ENCODE peak calls at places on chromosomes 7 and 10, in six cellular contexts. D is fibroblast of mammary gland, C is adrenal gland, A is IMR-90, I is psoas muscle, U is astrocyte. R is an unnamed sample.

GRCh38 chr7:64045301-64046040 is at the start of gene ZNF727:
- DNase-seq in D (peak; percentile 30), C (peak; percentile 88), A (no peak), I (peak; percentile 75), U (no peak), R (peak; percentile 45)

GRCh38 chr7:82375713-82376112 is 67.9 kb downstream of the CACNA2D1 start:
- DNase-seq in D (no peak), C (no peak), A (no peak), I (no peak), U (no peak), R (no peak)

GRCh38 chr10:49365675-49366415 is 30.0 kb downstream of the DRGX start:
- DNase-seq in D (no peak), C (peak; percentile 45), A (no peak), I (no peak), U (no peak), R (no peak)

GRCh38 chr7:105792488-105793370 is 83.7 kb downstream of the ATXN7L1 start:
- DNase-seq in D (no peak), C (peak; percentile 47), A (no peak), I (no peak), U (no peak), R (no peak)

GRCh38 chr10:120184547-120185337 is 272.3 kb upstream of the PLPP4 start:
- DNase-seq in D (no peak), C (no peak), A (no peak), I (no peak), U (no peak), R (no peak)

GRCh38 chr10:91635401-91636400 is 2.8 kb upstream of the PPP1R3C start:
- DNase-seq in D (peak; percentile 86), C (peak; percentile 85), A (peak; percentile 81), I (no peak), U (peak; percentile 76), R (no peak)

GRCh38 chr10:26503911-26504310 is 65.8 kb downstream of the APBB1IP start:
- DNase-seq in D (no peak), C (peak; percentile 60), A (no peak), I (no peak), U (no peak), R (no peak)

GRCh38 chr10:7945469-7946187 is 108.9 kb upstream of the GATA3 start:
- DNase-seq in D (peak; percentile 61), C (no peak), A (peak; percentile 73), I (no peak), U (no peak), R (no peak)

GRCh38 chr7:105387621-105388372 is 924 bp downstream of the SRPK2 start:
- DNase-seq in D (peak; percentile 42), C (peak; percentile 76), A (peak; percentile 28), I (peak; percentile 68), U (peak; percentile 35), R (peak; percentile 90)

GRCh38 chr7:74502216-74502891 is 48.6 kb downstream of the GTF2IRD1 start:
- DNase-seq in D (peak; percentile 11), C (peak; percentile 83), A (no peak), I (peak; percentile 80), U (peak; percentile 35), R (peak; percentile 75)

GRCh38 chr7:73810991-73811360 is 19.8 kb upstream of the CLDN4 start:
- DNase-seq in D (no peak), C (no peak), A (no peak), I (no peak), U (no peak), R (no peak)

GRCh38 chr10:72243822-72244437 is 27.9 kb upstream of the ASCC1 start:
- DNase-seq in D (peak; percentile 98), C (no peak), A (peak; percentile 90), I (peak; percentile 68), U (peak; percentile 70), R (peak; percentile 45)

GRCh38 chr10:31157125-31157983 is 125.7 kb upstream of the ZNF438 start:
- DNase-seq in D (peak; percentile 90), C (peak; percentile 71), A (peak; percentile 85), I (peak; percentile 56), U (peak; percentile 90), R (peak; percentile 48)

GRCh38 chr7:38129162-38129561 is 48.9 kb upstream of the STARD3NL start:
- DNase-seq in D (no peak), C (no peak), A (no peak), I (no peak), U (no peak), R (no peak)

GRCh38 chr7:121000091-121000983 is 11.8 kb downstream of the CPED1 start:
- DNase-seq in D (peak; percentile 78), C (no peak), A (peak; percentile 73), I (no peak), U (peak; percentile 45), R (no peak)

GRCh38 chr7:26409636-26410035 is 118.0 kb downstream of the SNX10 start:
- DNase-seq in D (no peak), C (no peak), A (no peak), I (no peak), U (no peak), R (no peak)

GRCh38 chr10:69182005-69182404 is 2.0 kb downstream of the SUPV3L1 start:
- DNase-seq in D (no peak), C (no peak), A (no peak), I (no peak), U (no peak), R (no peak)

GRCh38 chr7:110084177-110084807 is 1006.6 kb upstream of the LRRN3 start:
- DNase-seq in D (no peak), C (no peak), A (peak; percentile 28), I (no peak), U (no peak), R (no peak)

GRCh38 chr10:128036011-128036615 is 90.1 kb downstream of the MKI67 start:
- DNase-seq in D (no peak), C (no peak), A (no peak), I (no peak), U (no peak), R (no peak)

GRCh38 chr7:19378340-19378704 is 233.1 kb upstream of the FERD3L start:
- DNase-seq in D (no peak), C (no peak), A (no peak), I (no peak), U (no peak), R (no peak)

GRCh38 chr10:113854757-113855626 is 531 bp downstream of the NHLRC2 start:
- DNase-seq in D (peak; percentile 26), C (peak; percentile 83), A (peak; percentile 28), I (peak; percentile 70), U (peak; percentile 39), R (peak; percentile 58)

GRCh38 chr7:157612664-157613561 is 276.1 kb downstream of the DNAJB6 start:
- DNase-seq in D (peak; percentile 16), C (no peak), A (no peak), I (peak; percentile 58), U (no peak), R (peak; percentile 88)

GRCh38 chr10:52526251-52526823 is 212.3 kb downstream of the DKK1 start:
- DNase-seq in D (no peak), C (no peak), A (peak; percentile 72), I (no peak), U (peak; percentile 56), R (no peak)

GRCh38 chr10:29189272-29189671 is 99.6 kb upstream of the LYZL1 start:
- DNase-seq in D (peak; percentile 62), C (no peak), A (no peak), I (no peak), U (peak; percentile 62), R (no peak)

GRCh38 chr10:59748834-59749233 is 4.4 kb downstream of the MRLN start:
- DNase-seq in D (peak; percentile 10), C (peak; percentile 72), A (no peak), I (no peak), U (no peak), R (no peak)

GRCh38 chr7:55120074-55120473 is 101.3 kb downstream of the EGFR start:
- DNase-seq in D (no peak), C (no peak), A (no peak), I (no peak), U (no peak), R (no peak)
- TF ChIP-seq CTCF in D (no peak), C (no peak), A (no peak), I (no peak), U (no peak), R (no peak)

GRCh38 chr10:3451516-3452185 is 279.1 kb upstream of the PITRM1 start:
- DNase-seq in D (no peak), C (no peak), A (no peak), I (no peak), U (no peak), R (no peak)

GRCh38 chr10:3455385-3456334 is 283.1 kb upstream of the PITRM1 start:
- DNase-seq in D (no peak), C (no peak), A (peak; percentile 19), I (no peak), U (peak; percentile 30), R (no peak)

GRCh38 chr10:3452683-3453388 is 280.3 kb upstream of the PITRM1 start:
- DNase-seq in D (peak; percentile 96), C (no peak), A (peak; percentile 90), I (no peak), U (peak; percentile 88), R (no peak)

GRCh38 chr10:3452234-3452633 is 279.7 kb upstream of the PITRM1 start:
- DNase-seq in D (peak; percentile 97), C (no peak), A (peak; percentile 97), I (no peak), U (peak; percentile 98), R (no peak)
- TF ChIP-seq CTCF in D (peak; percentile 72), C (peak; percentile 16), A (peak; percentile 68), I (peak; percentile 23), U (peak; percentile 51), R (peak; percentile 26)

DNA sequence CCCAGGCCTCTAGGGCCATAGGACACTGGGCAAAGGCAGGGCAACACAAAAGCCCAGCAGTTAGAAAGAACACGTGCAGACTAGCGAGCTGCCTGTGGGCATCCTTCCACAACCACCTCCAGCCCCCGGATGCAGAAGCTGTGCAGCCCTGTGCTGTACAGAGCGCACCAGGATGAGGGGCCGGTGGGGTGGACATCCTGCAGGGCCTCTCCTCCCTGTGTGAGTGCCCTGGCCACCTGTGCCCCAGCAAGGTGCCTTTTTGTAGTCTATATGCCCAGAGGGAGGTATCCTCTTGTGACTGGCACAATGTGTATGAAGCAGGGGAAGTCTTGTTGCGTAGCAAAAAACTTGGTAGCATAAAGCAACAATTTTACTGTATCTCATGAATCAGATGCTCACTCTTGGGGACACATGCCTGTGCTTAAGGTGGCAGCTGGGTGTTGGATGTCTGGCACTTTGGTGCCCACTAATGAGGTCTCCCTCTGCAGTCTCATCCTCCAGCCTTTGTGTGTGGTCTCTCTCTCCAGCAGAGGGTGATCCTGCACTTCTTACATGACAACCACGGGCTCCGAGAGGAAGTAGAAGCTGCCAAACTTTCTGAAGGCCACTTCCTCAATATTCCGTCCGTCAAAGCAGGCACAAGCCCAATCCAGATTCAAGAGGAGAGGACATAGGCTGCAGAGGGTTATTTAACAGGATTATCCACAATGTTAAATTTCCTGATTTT is 8.7 kb downstream of the NCAPG2 start:
- DNase-seq in D (peak; percentile 78), C (peak; percentile 93), A (peak; percentile 77), I (peak; percentile 35), U (peak; percentile 64), R (peak; percentile 62)
- TF ChIP-seq CTCF in D (peak; percentile 63), C (peak; percentile 69), A (peak; percentile 76), I (peak; percentile 69), U (peak; percentile 55), R (peak; percentile 51)

GRCh38 chr7:30470783-30471182 is 7.8 kb downstream of the NOD1 start:
- DNase-seq in D (peak; percentile 92), C (peak; percentile 77), A (peak; percentile 88), I (no peak), U (peak; percentile 90), R (no peak)

GRCh38 chr7:30472081-30472770 is 6.4 kb downstream of the NOD1 start:
- DNase-seq in D (peak; percentile 34), C (no peak), A (no peak), I (no peak), U (no peak), R (no peak)

GRCh38 chr7:30470163-30470770 is 8.3 kb downstream of the NOD1 start:
- DNase-seq in D (peak; percentile 95), C (peak; percentile 92), A (peak; percentile 65), I (peak; percentile 55), U (peak; percentile 82), R (no peak)

GRCh38 chr7:30472771-30473392 is 5.7 kb downstream of the NOD1 start:
- DNase-seq in D (peak; percentile 93), C (no peak), A (peak; percentile 70), I (no peak), U (peak; percentile 83), R (no peak)

GRCh38 chr7:30471205-30471604 is 7.4 kb downstream of the NOD1 start:
- DNase-seq in D (no peak), C (no peak), A (no peak), I (no peak), U (peak; percentile 17), R (no peak)
- TF ChIP-seq CTCF in D (no peak), C (no peak), A (no peak), I (no peak), U (no peak), R (no peak)

R was measured in left lung.